ENCODE peak calls at places on chromosomes 6 and 20, in nine cellular contexts. V is frontal cortex; F is stimulated activated naive CD8-positive, alpha-beta T cell treated with anti-CD3 and anti-CD28 coated beads, Interleukin-15, Interleukin-2, amounts not matched to agents 100 U/mL and 50 U/mL, for 24 hours; M is activated CD4-positive, alpha-beta T cell treated with anti-CD3 and anti-CD28 coated beads, Interleukin-2, amount 50 U/mL, for 4 hours; D is activated gamma-delta T cell treated with Interleukin-2 at 50 U/mL for 16 hours; J is brain microvascular endothelial cell; H is adipocyte; N is fibroblast of gingiva; R is activated B cell treated with CpG ODN at 0.5 μM for 24 hours. K is an unnamed sample.

GRCh38 chr6:33419580-33420492 is at the start of gene SYNGAP1:
- DNase-seq in R (no peak), V (no peak), D (peak; percentile 36), M (peak; percentile 46), N (peak; percentile 68), J (peak; percentile 35), H (peak; percentile 82), F (peak; percentile 67), K (no peak)

GRCh38 chr6:169229611-169230321 is 23.9 kb downstream of the THBS2 start:
- DNase-seq in H (no peak), M (no peak), J (no peak), F (no peak), N (no peak), R (no peak), D (no peak), V (no peak), K (no peak)

GRCh38 chr6:95431637-95432228 is 145.6 kb upstream of the MANEA start:
- DNase-seq in N (peak; percentile 1), M (peak; percentile 13), J (peak; percentile 32), F (peak; percentile 27), D (peak; percentile 6), H (peak; percentile 64), V (peak; percentile 34), R (no peak), K (peak; percentile 30)

GRCh38 chr6:13466304-13467215 is 20.8 kb downstream of the GFOD1 start:
- DNase-seq in J (no peak), R (no peak), H (no peak), N (no peak), F (peak; percentile 61), M (peak; percentile 25), V (no peak), D (no peak), K (peak; percentile 42)

GRCh38 chr6:131053546-131054240 is 9.4 kb downstream of the EPB41L2 start:
- DNase-seq in J (no peak), F (no peak), M (no peak), N (no peak), H (no peak), D (no peak), V (no peak), R (no peak), K (no peak)

GRCh38 chr6:7390218-7390878 is 740 bp downstream of the RIOK1 start:
- DNase-seq in M (no peak), D (no peak), J (no peak), H (no peak), F (no peak), N (no peak), V (no peak), R (no peak), K (peak; percentile 23)

GRCh38 chr20:56091635-56092180 is 86.4 kb upstream of the CBLN4 start:
- DNase-seq in F (no peak), J (no peak), M (no peak), N (no peak), R (no peak), D (no peak), V (no peak), H (no peak), K (no peak)

GRCh38 chr20:53736757-53737403 is 143.2 kb upstream of the ZNF217 start:
- DNase-seq in H (peak; percentile 77), V (no peak), D (no peak), J (peak; percentile 19), R (no peak), M (no peak), F (peak; percentile 28), N (peak; percentile 36), K (peak; percentile 50)

GRCh38 chr6:33172307-33173227 is 19.7 kb downstream of the COL11A2 start:
- DNase-seq in F (no peak), D (no peak), V (peak; percentile 66), J (peak; percentile 11), H (peak; percentile 50), R (no peak), M (no peak), N (no peak), K (peak; percentile 82)

GRCh38 chr6:130834482-130835251 is 7.5 kb downstream of the SMLR1 start:
- DNase-seq in R (no peak), J (no peak), V (no peak), F (no peak), M (no peak), N (no peak), H (no peak), D (no peak), K (no peak)

GRCh38 chr6:11851405-11851804 is 72.8 kb upstream of the ADTRP start:
- DNase-seq in H (no peak), F (no peak), R (no peak), N (no peak), V (no peak), D (no peak), M (no peak), J (peak; percentile 52), K (no peak)

GRCh38 chr6:31497595-31498476 is at the start of gene MICB:
- DNase-seq in J (peak; percentile 77), N (peak; percentile 62), F (peak; percentile 86), M (peak; percentile 85), D (peak; percentile 83), R (peak; percentile 71), V (peak; percentile 59), H (peak; percentile 89), K (peak; percentile 89)

GRCh38 chr6:44151348-44152108 is 7.1 kb upstream of the CAPN11 start:
- DNase-seq in J (peak; percentile 51), R (peak; percentile 78), H (peak; percentile 81), M (peak; percentile 77), D (peak; percentile 77), V (peak; percentile 87), N (peak; percentile 47), F (peak; percentile 90), K (peak; percentile 93)

K was measured in GM13976.